ENCODE peak calls at places on chromosomes 7 and 10, in ten cellular contexts. I is HepG2, P is ovary, S is sigmoid colon, Y is K562, V is A549, G is tibial nerve, B is suprapubic skin, J is GM12878, H is H1. K is an unnamed sample.

GRCh38 chr7:117395743-117396142 is 31.6 kb downstream of the ASZ1 start:
- DNase-seq in I (no peak), P (no peak), S (no peak), Y (no peak), V (no peak), G (no peak), B (no peak), J (no peak), H (no peak), K (no peak)

GRCh38 chr7:49014870-49015269 is 90.5 kb downstream of the CDC14C start:
- DNase-seq in I (no peak), P (no peak), S (no peak), Y (no peak), V (no peak), G (no peak), B (no peak), J (no peak), H (no peak), K (no peak)

GRCh38 chr10:124008187-124008970 is 85.0 kb downstream of the CHST15 start:
- DNase-seq in I (no peak), P (no peak), S (peak; percentile 77), Y (no peak), V (no peak), G (no peak), B (peak; percentile 43), J (no peak), H (no peak), K (no peak)

GRCh38 chr10:84600947-84601346 is 272.6 kb downstream of the CCSER2 start:
- DNase-seq in I (no peak), P (no peak), S (no peak), Y (no peak), V (no peak), G (no peak), B (no peak), J (no peak), H (no peak), K (no peak)

GRCh38 chr10:102721954-102722353 is 7.5 kb downstream of the SFXN2 start:
- DNase-seq in I (no peak), P (no peak), S (no peak), Y (no peak), V (no peak), G (no peak), B (no peak), J (no peak), H (no peak), K (no peak)

GRCh38 chr7:108001759-108002725 is 919 bp downstream of the LAMB1 start:
- DNase-seq in I (no peak), P (peak; percentile 66), S (peak; percentile 73), Y (no peak), V (no peak), G (no peak), B (no peak), J (no peak), H (peak; percentile 76), K (no peak)

GRCh38 chr7:96224682-96225081 is 97.2 kb downstream of the SLC25A13 start:
- DNase-seq in I (peak; percentile 16), P (no peak), S (no peak), Y (no peak), V (no peak), G (no peak), B (no peak), J (no peak), H (no peak), K (no peak)

GRCh38 chr7:152341039-152341913 is 94.5 kb downstream of the KMT2C start:
- DNase-seq in I (peak; percentile 60), P (no peak), S (no peak), Y (no peak), V (peak; percentile 71), G (no peak), B (no peak), J (peak; percentile 40), H (no peak), K (peak; percentile 43)

GRCh38 chr10:42868530-42868929 is 85.9 kb downstream of the BMS1 start:
- DNase-seq in I (no peak), P (no peak), S (no peak), Y (no peak), V (no peak), G (no peak), B (no peak), J (no peak), H (no peak), K (no peak)

GRCh38 chr10:42865716-42866114 is 83.1 kb downstream of the BMS1 start:
- DNase-seq in I (no peak), P (no peak), S (no peak), Y (no peak), V (no peak), G (no peak), B (no peak), J (no peak), H (peak; percentile 44), K (no peak)

GRCh38 chr10:42864575-42864974 is 82.0 kb downstream of the BMS1 start:
- DNase-seq in I (peak; percentile 16), P (no peak), S (no peak), Y (no peak), V (no peak), G (no peak), B (no peak), J (no peak), H (no peak), K (no peak)

GRCh38 chr10:42867571-42867970 is 85.0 kb downstream of the BMS1 start:
- DNase-seq in I (no peak), P (no peak), S (no peak), Y (no peak), V (no peak), G (no peak), B (no peak), J (no peak), H (peak; percentile 37), K (no peak)

GRCh38 chr10:42866115-42866995 is 83.8 kb downstream of the BMS1 start:
- DNase-seq in I (peak; percentile 30), P (peak; percentile 85), S (peak; percentile 81), Y (peak; percentile 79), V (peak; percentile 64), G (peak; percentile 43), B (no peak), J (no peak), H (peak; percentile 90), K (peak; percentile 82)
- TF ChIP-seq EP300 in I (no peak), P (no peak), S (no peak), Y (no peak), V (no peak), G (no peak), B (no peak), J (no peak), H (no peak), K (no peak)

GRCh38 chr7:69205576-69205975 is 392.7 kb upstream of the AUTS2 start:
- DNase-seq in I (no peak), P (no peak), S (no peak), Y (no peak), V (no peak), G (no peak), B (no peak), J (no peak), H (no peak), K (no peak)

GRCh38 chr7:69199048-69199447 is 399.2 kb upstream of the AUTS2 start:
- DNase-seq in I (no peak), P (no peak), S (no peak), Y (no peak), V (no peak), G (no peak), B (no peak), J (no peak), H (no peak), K (no peak)

GRCh38 chr7:69199661-69200060 is 398.6 kb upstream of the AUTS2 start:
- DNase-seq in I (no peak), P (no peak), S (no peak), Y (no peak), V (no peak), G (no peak), B (no peak), J (no peak), H (no peak), K (no peak)

GRCh38 chr7:69208848-69209247 is 389.4 kb upstream of the AUTS2 start:
- DNase-seq in I (no peak), P (no peak), S (no peak), Y (no peak), V (no peak), G (no peak), B (no peak), J (peak; percentile 47), H (no peak), K (no peak)

DNA sequence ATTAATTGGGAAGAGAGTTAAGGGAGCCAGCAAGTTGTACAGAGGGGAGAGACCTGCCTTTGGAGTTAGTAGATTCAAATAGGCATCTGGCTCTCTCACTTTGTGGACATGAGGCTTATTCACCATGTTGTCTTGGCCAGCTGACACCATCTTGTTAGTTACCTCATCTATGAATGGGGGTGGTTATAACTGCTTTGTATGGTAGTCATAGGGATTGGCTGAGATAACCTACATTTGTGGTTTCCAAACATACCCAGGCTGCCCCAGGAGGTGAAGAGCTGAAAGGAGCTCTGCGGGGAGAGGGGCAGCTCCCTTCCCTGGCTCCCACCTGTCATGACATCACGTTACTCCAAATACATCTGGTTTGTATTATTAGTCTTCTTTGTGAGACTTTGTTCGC is 393.3 kb upstream of the AUTS2 start:
- DNase-seq in I (no peak), P (no peak), S (no peak), Y (no peak), V (no peak), G (no peak), B (no peak), J (no peak), H (no peak), K (no peak)
- TF ChIP-seq POLR2A in I (no peak), P (no peak), S (no peak), Y (no peak), V (no peak), G (no peak), B (no peak), J (no peak), H (no peak), K (no peak)

DNA sequence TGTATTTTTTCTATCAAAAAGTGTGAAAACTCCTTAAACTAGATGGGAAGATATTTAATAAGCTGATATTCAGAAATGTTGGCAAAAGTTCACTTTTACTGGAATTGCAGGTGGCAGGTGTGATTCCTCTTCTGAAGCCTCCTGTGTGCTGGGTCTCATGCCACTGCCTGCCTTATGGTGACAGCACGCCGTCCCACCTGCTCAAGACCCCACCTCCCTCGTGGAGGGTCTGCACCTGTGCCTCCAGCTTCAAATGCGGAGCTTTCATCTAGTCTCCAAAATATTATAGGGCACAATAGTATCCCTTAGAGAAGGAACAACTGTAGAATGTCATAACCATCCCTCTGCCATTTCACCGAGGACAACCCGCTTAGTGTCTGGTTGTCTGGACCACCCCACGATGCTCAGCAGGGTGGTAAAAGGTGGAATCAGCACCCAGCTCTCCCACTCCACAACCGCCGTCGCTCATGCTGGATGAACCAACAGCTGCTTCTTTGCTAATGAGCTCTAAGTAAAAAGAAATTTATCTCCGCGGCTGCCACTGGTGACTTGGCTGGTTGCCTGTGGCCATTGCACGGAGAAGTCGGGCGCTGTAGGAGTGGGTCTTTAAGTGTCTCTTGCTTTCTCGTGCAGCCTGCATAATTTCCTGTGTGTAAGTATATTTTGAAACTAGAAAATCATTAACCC is 119.3 kb upstream of the TCERG1L start:
- DNase-seq in I (no peak), P (no peak), S (peak; percentile 22), Y (no peak), V (no peak), G (no peak), B (no peak), J (no peak), H (no peak), K (no peak)
- TF ChIP-seq EP300 in I (no peak), P (no peak), S (no peak), Y (no peak), V (no peak), G (no peak), B (no peak), J (no peak), H (no peak), K (no peak)

DNA sequence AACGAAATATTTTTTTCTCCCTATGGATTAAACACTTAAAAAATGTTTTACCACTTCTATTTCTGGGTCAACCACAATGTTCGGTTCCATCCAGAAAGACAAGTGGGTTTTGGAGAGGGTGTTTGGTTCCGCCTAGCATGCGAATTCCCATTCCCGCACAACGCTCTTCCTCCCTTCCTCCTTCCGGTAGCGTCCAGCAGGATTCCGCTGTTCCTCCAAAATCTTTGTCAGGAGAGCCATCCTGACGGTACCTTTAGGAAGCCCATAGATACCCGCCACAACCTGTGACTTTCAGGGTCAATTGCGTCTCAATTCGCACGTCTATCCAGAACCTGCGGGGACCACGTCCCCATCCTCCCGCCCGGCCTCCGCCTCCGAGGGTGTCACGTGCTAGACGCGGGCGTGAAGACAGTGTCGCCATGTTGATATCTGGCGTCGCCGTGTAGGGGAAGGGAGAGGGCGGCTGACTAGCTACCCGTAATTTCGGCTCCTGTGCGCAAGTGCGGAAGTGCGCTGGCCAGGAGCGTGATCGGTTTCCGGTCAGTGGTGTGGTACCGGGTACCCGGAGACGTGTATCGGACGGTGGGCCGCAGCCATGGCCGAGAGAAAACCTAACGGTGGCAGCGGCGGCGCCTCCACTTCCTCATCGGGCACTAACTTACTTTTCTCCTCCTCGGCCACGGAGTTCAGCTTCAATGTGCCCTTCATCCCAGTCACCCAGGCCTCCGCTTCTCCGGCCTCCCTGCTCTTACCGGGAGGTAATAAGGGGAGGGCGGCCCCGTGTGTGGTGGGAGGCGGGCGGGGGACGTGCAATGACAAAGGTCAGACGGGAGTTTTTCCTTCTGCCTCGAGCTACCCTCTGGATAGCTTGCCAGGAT is at the start of gene SEC23IP:
- DNase-seq in I (peak; percentile 93), P (peak; percentile 96), S (peak; percentile 99), Y (peak; percentile 78), V (peak; percentile 93), G (peak; percentile 92), B (peak; percentile 97), J (peak; percentile 93), H (peak; percentile 92), K (peak; percentile 97)
- TF ChIP-seq POLR2A in I (peak; percentile 92), P (peak; percentile 82), S (peak; percentile 70), Y (peak; percentile 85), V (peak; percentile 91), G (peak; percentile 73), B (peak; percentile 74), J (peak; percentile 96), H (peak; percentile 91), K (peak; percentile 88)